ENCODE peak calls at places on chromosome 21, in six cellular contexts. One of them, this sample, is unnamed.
A peak's percentile ranks its signal among the peaks of the same experiment; 100 is the strongest.

GRCh38 chr21:35026617-35027557 is 22.2 kb downstream of the RUNX1 start:
- DNase-seq in lower leg skin: peak; percentile 51
- DNase-seq in SK-N-SH: no peak
- DNase-seq in WERI-Rb-1: no peak
- DNase-seq in right atrium auricular region: peak; percentile 62
- DNase-seq in fibroblast of pulmonary artery: peak; percentile 69
- DNase-seq in this sample: no peak

GRCh38 chr21:34846601-34847112 is 177.9 kb downstream of the CLIC6 start:
- DNase-seq in right atrium auricular region: no peak
- DNase-seq in WERI-Rb-1: no peak
- DNase-seq in lower leg skin: no peak
- DNase-seq in fibroblast of pulmonary artery: peak; percentile 58
- DNase-seq in SK-N-SH: no peak
- DNase-seq in this sample: no peak

GRCh38 chr21:35995522-35996088 is 64.7 kb downstream of the SETD4 start:
- DNase-seq in WERI-Rb-1: no peak
- DNase-seq in fibroblast of pulmonary artery: no peak
- DNase-seq in SK-N-SH: no peak
- DNase-seq in right atrium auricular region: no peak
- DNase-seq in lower leg skin: no peak
- DNase-seq in this sample: no peak

GRCh38 chr21:46425061-46425460 is 33.6 kb upstream of the DIP2A start:
- DNase-seq in fibroblast of pulmonary artery: no peak
- DNase-seq in lower leg skin: no peak
- DNase-seq in WERI-Rb-1: peak; percentile 96
- DNase-seq in SK-N-SH: no peak
- DNase-seq in right atrium auricular region: no peak
- DNase-seq in this sample: no peak

GRCh38 chr21:21673959-21674358 is 675.8 kb downstream of the NCAM2 start:
- DNase-seq in WERI-Rb-1: no peak
- DNase-seq in right atrium auricular region: no peak
- DNase-seq in lower leg skin: no peak
- DNase-seq in fibroblast of pulmonary artery: no peak
- DNase-seq in SK-N-SH: no peak
- DNase-seq in this sample: no peak

GRCh38 chr21:15430023-15430422 is 299.8 kb upstream of the USP25 start:
- DNase-seq in fibroblast of pulmonary artery: peak; percentile 25
- DNase-seq in WERI-Rb-1: no peak
- DNase-seq in right atrium auricular region: no peak
- DNase-seq in lower leg skin: no peak
- DNase-seq in SK-N-SH: no peak
- DNase-seq in this sample: no peak

GRCh38 chr21:46080171-46081021 is 17.5 kb upstream of the COL6A2 start:
- DNase-seq in fibroblast of pulmonary artery: no peak
- DNase-seq in WERI-Rb-1: no peak
- DNase-seq in right atrium auricular region: peak; percentile 58
- DNase-seq in lower leg skin: peak; percentile 32
- DNase-seq in SK-N-SH: peak; percentile 84
- DNase-seq in this sample: peak; percentile 84

GRCh38 chr21:17527240-17527639 is 14.4 kb downstream of the CXADR start:
- DNase-seq in SK-N-SH: peak; percentile 24
- DNase-seq in fibroblast of pulmonary artery: peak; percentile 81
- DNase-seq in WERI-Rb-1: no peak
- DNase-seq in lower leg skin: no peak
- DNase-seq in right atrium auricular region: no peak
- DNase-seq in this sample: no peak

GRCh38 chr21:37665230-37666024 is 250.8 kb downstream of the KCNJ6 start:
- DNase-seq in SK-N-SH: no peak
- DNase-seq in lower leg skin: no peak
- DNase-seq in fibroblast of pulmonary artery: peak; percentile 79
- DNase-seq in WERI-Rb-1: no peak
- DNase-seq in right atrium auricular region: no peak
- DNase-seq in this sample: no peak

GRCh38 chr21:39319251-39319756 is 5.9 kb upstream of the BRWD1 start:
- DNase-seq in SK-N-SH: no peak
- DNase-seq in fibroblast of pulmonary artery: peak; percentile 38
- DNase-seq in right atrium auricular region: peak; percentile 70
- DNase-seq in WERI-Rb-1: no peak
- DNase-seq in lower leg skin: peak; percentile 32
- DNase-seq in this sample: no peak

GRCh38 chr21:41171210-41171609 is 3.2 kb downstream of the BACE2 start:
- DNase-seq in WERI-Rb-1: no peak
- DNase-seq in SK-N-SH: no peak
- DNase-seq in fibroblast of pulmonary artery: peak; percentile 42
- DNase-seq in lower leg skin: peak; percentile 62
- DNase-seq in right atrium auricular region: no peak
- DNase-seq in this sample: no peak

GRCh38 chr21:15415541-15416261 is 314.1 kb upstream of the USP25 start:
- DNase-seq in lower leg skin: no peak
- DNase-seq in WERI-Rb-1: no peak
- DNase-seq in SK-N-SH: no peak
- DNase-seq in right atrium auricular region: no peak
- DNase-seq in fibroblast of pulmonary artery: peak; percentile 62
- DNase-seq in this sample: no peak

GRCh38 chr21:26945916-26946315 is 21.0 kb downstream of the ADAMTS5 start:
- DNase-seq in right atrium auricular region: no peak
- DNase-seq in lower leg skin: no peak
- DNase-seq in SK-N-SH: no peak
- DNase-seq in fibroblast of pulmonary artery: no peak
- DNase-seq in WERI-Rb-1: no peak
- DNase-seq in this sample: no peak

GRCh38 chr21:28540514-28540913 is 452.2 kb downstream of the LTN1 start:
- DNase-seq in lower leg skin: no peak
- DNase-seq in WERI-Rb-1: no peak
- DNase-seq in SK-N-SH: no peak
- DNase-seq in fibroblast of pulmonary artery: peak; percentile 56
- DNase-seq in right atrium auricular region: no peak
- DNase-seq in this sample: no peak

GRCh38 chr21:31554511-31555022 is 104.9 kb upstream of the SOD1 start:
- DNase-seq in WERI-Rb-1: no peak
- DNase-seq in fibroblast of pulmonary artery: peak; percentile 54
- DNase-seq in right atrium auricular region: no peak
- DNase-seq in lower leg skin: no peak
- DNase-seq in SK-N-SH: no peak
- DNase-seq in this sample: no peak

GRCh38 chr21:34596561-34597271 is 18.2 kb downstream of the RCAN1 start:
- DNase-seq in WERI-Rb-1: no peak
- DNase-seq in fibroblast of pulmonary artery: no peak
- DNase-seq in lower leg skin: no peak
- DNase-seq in right atrium auricular region: no peak
- DNase-seq in SK-N-SH: no peak
- DNase-seq in this sample: no peak

GRCh38 chr21:46128106-46128982 is 27.0 kb downstream of the FTCD start:
- DNase-seq in WERI-Rb-1: no peak
- DNase-seq in SK-N-SH: peak; percentile 89
- DNase-seq in lower leg skin: no peak
- DNase-seq in right atrium auricular region: no peak
- DNase-seq in fibroblast of pulmonary artery: no peak
- DNase-seq in this sample: no peak

GRCh38 chr21:38170705-38171682 is 85.8 kb upstream of the KCNJ15 start:
- DNase-seq in fibroblast of pulmonary artery: peak; percentile 6
- DNase-seq in SK-N-SH: no peak
- DNase-seq in WERI-Rb-1: no peak
- DNase-seq in right atrium auricular region: no peak
- DNase-seq in lower leg skin: no peak
- DNase-seq in this sample: no peak

GRCh38 chr21:46005081-46005480 is 23.5 kb downstream of the COL6A1 start:
- DNase-seq in SK-N-SH: peak; percentile 31
- DNase-seq in lower leg skin: peak; percentile 13
- DNase-seq in fibroblast of pulmonary artery: no peak
- DNase-seq in right atrium auricular region: no peak
- DNase-seq in WERI-Rb-1: no peak
- DNase-seq in this sample: peak; percentile 73

GRCh38 chr21:38768385-38769071 is 37.2 kb upstream of the ETS2 start:
- DNase-seq in right atrium auricular region: no peak
- DNase-seq in lower leg skin: no peak
- DNase-seq in WERI-Rb-1: no peak
- DNase-seq in fibroblast of pulmonary artery: peak; percentile 89
- DNase-seq in SK-N-SH: no peak
- DNase-seq in this sample: no peak

GRCh38 chr21:33481314-33481943 is 1.7 kb upstream of the TMEM50B start:
- DNase-seq in right atrium auricular region: no peak
- DNase-seq in WERI-Rb-1: no peak
- DNase-seq in fibroblast of pulmonary artery: no peak
- DNase-seq in SK-N-SH: no peak
- DNase-seq in lower leg skin: no peak
- DNase-seq in this sample: no peak

GRCh38 chr21:38924954-38925353 is 119.2 kb downstream of the ETS2 start:
- DNase-seq in WERI-Rb-1: no peak
- DNase-seq in lower leg skin: no peak
- DNase-seq in fibroblast of pulmonary artery: no peak
- DNase-seq in right atrium auricular region: no peak
- DNase-seq in SK-N-SH: no peak
- DNase-seq in this sample: no peak

GRCh38 chr21:17488620-17489019 is 24.2 kb upstream of the CXADR start:
- DNase-seq in lower leg skin: no peak
- DNase-seq in right atrium auricular region: no peak
- DNase-seq in WERI-Rb-1: no peak
- DNase-seq in SK-N-SH: no peak
- DNase-seq in fibroblast of pulmonary artery: no peak
- DNase-seq in this sample: no peak

GRCh38 chr21:33971492-33972013 is 55.9 kb upstream of the ATP5PO start:
- DNase-seq in right atrium auricular region: no peak
- DNase-seq in lower leg skin: no peak
- DNase-seq in SK-N-SH: no peak
- DNase-seq in fibroblast of pulmonary artery: no peak
- DNase-seq in WERI-Rb-1: no peak
- DNase-seq in this sample: peak; percentile 40

GRCh38 chr21:40208960-40209359 is 341.7 kb downstream of the PCP4 start:
- DNase-seq in WERI-Rb-1: no peak
- DNase-seq in right atrium auricular region: no peak
- DNase-seq in fibroblast of pulmonary artery: no peak
- DNase-seq in SK-N-SH: no peak
- DNase-seq in lower leg skin: no peak
- DNase-seq in this sample: no peak

GRCh38 chr21:45972716-45973474 is 8.7 kb upstream of the COL6A1 start:
- DNase-seq in WERI-Rb-1: peak; percentile 41
- DNase-seq in fibroblast of pulmonary artery: peak; percentile 96
- DNase-seq in right atrium auricular region: peak; percentile 81
- DNase-seq in lower leg skin: peak; percentile 53
- DNase-seq in SK-N-SH: peak; percentile 80
- DNase-seq in this sample: no peak

GRCh38 chr21:38489729-38490128 is 8.5 kb downstream of the ERG start:
- DNase-seq in WERI-Rb-1: no peak
- DNase-seq in fibroblast of pulmonary artery: no peak
- DNase-seq in lower leg skin: no peak
- DNase-seq in SK-N-SH: no peak
- DNase-seq in right atrium auricular region: no peak
- DNase-seq in this sample: no peak

GRCh38 chr21:26124421-26124833 is 46.1 kb downstream of the APP start:
- DNase-seq in fibroblast of pulmonary artery: peak; percentile 55
- DNase-seq in lower leg skin: no peak
- DNase-seq in WERI-Rb-1: no peak
- DNase-seq in right atrium auricular region: no peak
- DNase-seq in SK-N-SH: no peak
- DNase-seq in this sample: no peak

GRCh38 chr21:14787312-14787711 is 241.2 kb upstream of the SAMSN1 start:
- DNase-seq in right atrium auricular region: no peak
- DNase-seq in WERI-Rb-1: no peak
- DNase-seq in SK-N-SH: no peak
- DNase-seq in lower leg skin: no peak
- DNase-seq in fibroblast of pulmonary artery: no peak
- DNase-seq in this sample: no peak

GRCh38 chr21:17479606-17480005 is 33.2 kb upstream of the CXADR start:
- DNase-seq in right atrium auricular region: no peak
- DNase-seq in SK-N-SH: no peak
- DNase-seq in WERI-Rb-1: no peak
- DNase-seq in fibroblast of pulmonary artery: no peak
- DNase-seq in lower leg skin: no peak
- DNase-seq in this sample: no peak

GRCh38 chr21:28627691-28628090 is 365.0 kb downstream of the LTN1 start:
- DNase-seq in right atrium auricular region: no peak
- DNase-seq in WERI-Rb-1: no peak
- DNase-seq in lower leg skin: no peak
- DNase-seq in fibroblast of pulmonary artery: no peak
- DNase-seq in SK-N-SH: no peak
- DNase-seq in this sample: no peak

GRCh38 chr21:34091607-34092006 is 18.2 kb downstream of the MRPS6 start:
- DNase-seq in WERI-Rb-1: no peak
- DNase-seq in lower leg skin: no peak
- DNase-seq in fibroblast of pulmonary artery: peak; percentile 17
- DNase-seq in right atrium auricular region: no peak
- DNase-seq in SK-N-SH: no peak
- DNase-seq in this sample: no peak

GRCh38 chr21:41107602-41108001 is 60.4 kb upstream of the BACE2 start:
- DNase-seq in fibroblast of pulmonary artery: no peak
- DNase-seq in right atrium auricular region: no peak
- DNase-seq in lower leg skin: no peak
- DNase-seq in SK-N-SH: no peak
- DNase-seq in WERI-Rb-1: no peak
- DNase-seq in this sample: no peak

DNA sequence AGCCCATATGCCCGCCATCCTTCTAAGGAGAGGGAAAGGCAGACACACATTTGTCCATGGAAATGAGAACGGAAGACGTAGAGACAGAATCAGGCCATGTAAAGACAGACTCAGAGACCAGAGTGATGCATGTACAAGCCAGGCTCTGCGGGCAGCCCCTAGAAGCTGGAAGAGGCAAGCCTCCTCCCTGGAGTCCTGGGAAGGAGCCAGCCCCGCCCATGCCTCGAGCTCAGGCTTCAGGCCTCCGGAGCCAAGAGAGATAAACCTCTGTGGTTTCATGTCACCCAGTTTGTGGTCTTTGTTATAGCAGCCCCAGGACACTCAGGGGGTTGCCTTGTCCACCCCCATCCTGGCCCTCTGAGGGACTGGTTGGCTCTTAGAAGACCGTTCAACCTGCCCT is 11.6 kb downstream of the PDE9A start:
- DNase-seq in lower leg skin: no peak
- DNase-seq in right atrium auricular region: no peak
- DNase-seq in fibroblast of pulmonary artery: no peak
- DNase-seq in SK-N-SH: no peak
- DNase-seq in WERI-Rb-1: no peak
- DNase-seq in this sample: no peak
- TF ChIP-seq CTCF in lower leg skin: no peak
- TF ChIP-seq CTCF in right atrium auricular region: no peak
- TF ChIP-seq CTCF in fibroblast of pulmonary artery: no peak
- TF ChIP-seq CTCF in SK-N-SH: no peak
- TF ChIP-seq CTCF in WERI-Rb-1: no peak
- TF ChIP-seq CTCF in this sample: no peak

GRCh38 chr21:44907966-44908364 is 12.7 kb downstream of the ITGB2 start:
- DNase-seq in lower leg skin: no peak
- DNase-seq in fibroblast of pulmonary artery: peak; percentile 42
- DNase-seq in SK-N-SH: no peak
- DNase-seq in right atrium auricular region: no peak
- DNase-seq in WERI-Rb-1: no peak
- DNase-seq in this sample: no peak
- TF ChIP-seq CTCF in lower leg skin: no peak
- TF ChIP-seq CTCF in fibroblast of pulmonary artery: no peak
- TF ChIP-seq CTCF in SK-N-SH: no peak
- TF ChIP-seq CTCF in right atrium auricular region: peak; percentile 32
- TF ChIP-seq CTCF in WERI-Rb-1: no peak
- TF ChIP-seq CTCF in this sample: no peak

GRCh38 chr21:29943885-29944284 is 4.1 kb upstream of the GRIK1 start:
- DNase-seq in lower leg skin: no peak
- DNase-seq in WERI-Rb-1: peak; percentile 25
- DNase-seq in SK-N-SH: peak; percentile 4
- DNase-seq in fibroblast of pulmonary artery: no peak
- DNase-seq in right atrium auricular region: no peak
- DNase-seq in this sample: no peak
- TF ChIP-seq CTCF in lower leg skin: no peak
- TF ChIP-seq CTCF in WERI-Rb-1: peak; percentile 58
- TF ChIP-seq CTCF in SK-N-SH: peak; percentile 31
- TF ChIP-seq CTCF in fibroblast of pulmonary artery: peak; percentile 12
- TF ChIP-seq CTCF in right atrium auricular region: no peak
- TF ChIP-seq CTCF in this sample: no peak

GRCh38 chr21:30408782-30409494 is 13.1 kb downstream of the KRTAP13-1 start:
- DNase-seq in lower leg skin: no peak
- DNase-seq in fibroblast of pulmonary artery: peak; percentile 74
- DNase-seq in SK-N-SH: peak; percentile 49
- DNase-seq in right atrium auricular region: no peak
- DNase-seq in WERI-Rb-1: peak; percentile 67
- DNase-seq in this sample: no peak
- TF ChIP-seq CTCF in lower leg skin: no peak
- TF ChIP-seq CTCF in fibroblast of pulmonary artery: peak; percentile 40
- TF ChIP-seq CTCF in SK-N-SH: peak; percentile 70
- TF ChIP-seq CTCF in right atrium auricular region: peak; percentile 36
- TF ChIP-seq CTCF in WERI-Rb-1: peak; percentile 87
- TF ChIP-seq CTCF in this sample: peak; percentile 70